ENCODE peak calls at places on chromosomes 13 and 19, in ten cellular contexts. B is GM12865, G is breast epithelium, R is IMR-90, Q is fibroblast of lung, D is H9, P is BE2C, X is choroid plexus epithelial cell, W is psoas muscle, A is AG04449. Y is an unnamed sample.

GRCh38 chr13:103557878-103558277 is 491.7 kb upstream of the SLC10A2 start:
- DNase-seq in A (no peak), Q (no peak), G (no peak), B (no peak), W (no peak), X (no peak), P (peak; percentile 8), R (no peak), D (no peak), Y (no peak)

GRCh38 chr13:27097691-27098090 is 73.9 kb downstream of the USP12 start:
- DNase-seq in D (no peak), X (no peak), A (no peak), G (no peak), P (no peak), B (no peak), Q (no peak), R (no peak), W (no peak), Y (no peak)

GRCh38 chr19:9835507-9835949 is 410 bp downstream of the PIN1 start:
- DNase-seq in P (no peak), Q (no peak), W (no peak), X (no peak), B (no peak), A (no peak), D (no peak), G (no peak), R (no peak), Y (no peak)

GRCh38 chr19:40033989-40034560 is 22.0 kb downstream of the ZNF780B start:
- DNase-seq in A (no peak), D (no peak), Q (no peak), G (no peak), W (no peak), P (no peak), R (no peak), B (no peak), X (no peak), Y (no peak)

GRCh38 chr19:3343619-3344502 is 22.5 kb upstream of the NFIC start:
- DNase-seq in A (no peak), Q (peak; percentile 82), D (peak; percentile 62), R (peak; percentile 78), X (peak; percentile 89), P (peak; percentile 89), B (peak; percentile 83), G (peak; percentile 95), W (peak; percentile 87), Y (no peak)

GRCh38 chr13:28438598-28439334 is 56.2 kb downstream of the FLT1 start:
- DNase-seq in R (no peak), G (no peak), P (no peak), W (no peak), Q (no peak), A (no peak), B (no peak), X (no peak), D (peak; percentile 74), Y (no peak)

GRCh38 chr13:25816239-25816638 is 235.6 kb downstream of the SHISA2 start:
- DNase-seq in W (no peak), G (no peak), R (no peak), D (no peak), P (no peak), B (no peak), A (no peak), Q (no peak), X (no peak), Y (no peak)

GRCh38 chr13:111346281-111346680 is 25.8 kb downstream of the TEX29 start:
- DNase-seq in Q (no peak), G (no peak), X (no peak), A (no peak), W (no peak), R (no peak), P (no peak), B (no peak), D (no peak), Y (no peak)

GRCh38 chr19:49430678-49431329 is 5.6 kb downstream of the GFY start:
- DNase-seq in G (no peak), A (no peak), D (no peak), B (no peak), Q (no peak), X (no peak), P (no peak), W (no peak), R (no peak), Y (no peak)
- TF ChIP-seq CTCF in G (no peak), A (peak; percentile 31), D (peak; percentile 58), B (peak; percentile 38), Q (no peak), X (peak; percentile 45), P (peak; percentile 36), W (no peak), R (peak; percentile 17), Y (peak; percentile 10)

GRCh38 chr19:13028027-13028426 is 32.8 kb downstream of the NFIX start:
- DNase-seq in P (no peak), G (no peak), X (no peak), A (no peak), W (no peak), Q (no peak), R (no peak), B (no peak), D (no peak), Y (no peak)

GRCh38 chr19:13031917-13032623 is 36.8 kb downstream of the NFIX start:
- DNase-seq in Q (peak; percentile 72), B (no peak), G (no peak), W (peak; percentile 60), X (peak; percentile 43), A (no peak), D (no peak), R (peak; percentile 58), P (no peak), Y (no peak)

GRCh38 chr19:13027557-13027956 is 32.3 kb downstream of the NFIX start:
- DNase-seq in Q (no peak), R (no peak), G (no peak), X (no peak), A (no peak), D (no peak), P (no peak), B (no peak), W (no peak), Y (no peak)

GRCh38 chr19:13029301-13029880 is 34.1 kb downstream of the NFIX start:
- DNase-seq in Q (no peak), D (no peak), W (no peak), B (no peak), A (no peak), R (no peak), G (no peak), X (no peak), P (no peak), Y (no peak)

GRCh38 chr19:13029893-13030292 is 34.6 kb downstream of the NFIX start:
- DNase-seq in P (no peak), W (peak; percentile 53), A (no peak), Q (no peak), B (peak; percentile 23), R (no peak), G (no peak), D (peak; percentile 63), X (no peak), Y (no peak)
- TF ChIP-seq CTCF in P (peak; percentile 49), W (peak; percentile 63), A (peak; percentile 41), Q (peak; percentile 56), B (peak; percentile 34), R (peak; percentile 29), G (no peak), D (peak; percentile 77), X (peak; percentile 50), Y (peak; percentile 19)

GRCh38 chr13:52737451-52737850 is 2.2 kb downstream of the CNMD start:
- DNase-seq in W (no peak), R (no peak), B (no peak), X (no peak), Q (no peak), A (no peak), G (no peak), P (no peak), D (no peak), Y (no peak)

GRCh38 chr13:52739468-52740071 is at the start of gene CNMD:
- DNase-seq in P (no peak), R (no peak), B (no peak), X (no peak), G (no peak), W (no peak), Q (no peak), A (no peak), D (peak; percentile 50), Y (peak; percentile 27)

GRCh38 chr13:52737900-52738299 is 1.7 kb downstream of the CNMD start:
- DNase-seq in A (no peak), B (no peak), X (no peak), W (no peak), Q (no peak), P (no peak), R (no peak), D (no peak), G (no peak), Y (no peak)

GRCh38 chr13:52736891-52737290 is 2.7 kb downstream of the CNMD start:
- DNase-seq in P (no peak), D (no peak), G (no peak), B (no peak), Q (no peak), R (no peak), X (no peak), W (no peak), A (no peak), Y (no peak)

DNA sequence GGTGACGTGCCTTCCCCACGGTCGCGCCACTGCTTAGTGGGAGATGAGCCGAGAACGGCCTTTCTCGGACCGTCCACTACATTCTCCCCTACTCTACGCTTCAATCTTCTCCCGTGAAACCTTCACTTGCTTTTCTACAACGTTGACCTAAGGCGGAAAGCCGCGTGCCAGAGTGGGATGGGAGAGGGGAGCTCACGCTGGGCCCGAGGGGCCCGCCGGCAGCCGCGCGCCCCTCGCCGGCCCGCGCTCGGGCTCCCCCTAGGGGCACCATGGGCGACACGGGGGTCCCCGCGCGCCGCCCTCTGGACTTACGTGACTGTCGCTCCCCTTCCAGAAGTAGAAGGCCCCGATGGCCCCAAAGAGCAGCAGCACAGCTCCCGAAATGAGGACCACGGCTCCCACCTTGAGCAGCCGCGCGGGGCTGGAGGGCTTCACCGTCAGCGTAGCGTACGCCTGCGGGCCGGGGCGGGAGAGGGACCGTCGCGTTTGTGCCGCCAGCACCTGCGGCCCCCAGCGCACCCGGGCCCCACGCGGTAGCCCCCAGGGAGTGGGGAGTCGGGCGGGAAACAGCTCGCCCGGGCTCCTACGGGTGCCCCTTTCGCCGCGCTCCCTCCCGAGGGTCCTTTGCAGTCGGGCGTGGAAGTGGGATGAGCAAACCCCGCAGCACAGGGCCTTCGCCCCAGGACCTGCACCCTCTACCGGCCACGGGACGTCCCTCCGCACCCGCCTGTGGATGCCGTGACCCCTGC is 727 bp downstream of the CNMD start:
- DNase-seq in R (no peak), B (peak; percentile 18), X (no peak), D (peak; percentile 62), Q (no peak), G (no peak), P (peak; percentile 40), A (no peak), W (no peak), Y (peak; percentile 78)
- TF ChIP-seq CTCF in R (peak; percentile 39), B (peak; percentile 39), X (peak; percentile 22), D (peak; percentile 85), Q (peak; percentile 33), G (no peak), P (peak; percentile 22), A (peak; percentile 18), W (peak; percentile 30), Y (peak; percentile 72)

DNA sequence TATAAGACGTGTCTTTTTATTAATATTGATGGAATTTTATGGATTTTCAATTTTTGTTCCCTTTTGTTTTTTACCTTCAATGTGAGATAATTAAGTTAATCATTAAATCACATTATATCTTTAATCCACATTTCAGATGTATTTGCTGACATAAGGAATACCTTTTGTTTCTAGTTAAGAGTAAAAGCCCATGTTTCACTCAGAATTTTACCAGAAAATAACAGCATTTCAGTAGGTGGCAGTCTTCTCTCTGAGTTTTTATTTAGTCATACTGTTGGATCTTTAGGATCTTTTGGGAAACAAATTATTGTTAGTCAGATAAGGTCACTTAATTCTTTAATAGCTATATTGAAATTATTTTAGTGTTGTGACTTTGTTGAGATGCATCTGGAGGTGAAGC is 67.9 kb downstream of the NDFIP2 start:
- DNase-seq in A (no peak), Q (no peak), B (no peak), W (no peak), G (no peak), D (no peak), X (peak; percentile 42), P (no peak), R (peak; percentile 11), Y (no peak)
- TF ChIP-seq CTCF in A (no peak), Q (peak; percentile 31), B (no peak), W (peak; percentile 8), G (no peak), D (peak; percentile 35), X (peak; percentile 52), P (peak; percentile 54), R (peak; percentile 43), Y (peak; percentile 10)

Y was measured in nephron progenitor cell.